ENCODE peak calls at places on chromosomes 5 and 9, in ten cellular contexts. I is tibial artery; W is sigmoid colon; G is HCT116; O is fibroblast of lung; T is brain microvascular endothelial cell; Z is CD8-positive, alpha-beta T cell; D is heart right ventricle; V is IMR-90; Y is PC-3. R is an unnamed sample.
A peak's percentile ranks its signal among the peaks of the same experiment; 100 is the strongest.

GRCh38 chr9:35422753-35423152 is 67.2 kb upstream of the RUSC2 start:
- DNase-seq in W (no peak), Y (no peak), D (no peak), V (no peak), O (no peak), G (no peak), Z (no peak), I (no peak), T (no peak), R (no peak)

GRCh38 chr5:149779071-149779470 is 49.0 kb downstream of the PPARGC1B start:
- DNase-seq in O (no peak), T (no peak), G (no peak), Z (no peak), V (no peak), D (no peak), I (no peak), Y (no peak), W (no peak), R (no peak)

GRCh38 chr9:83034587-83034986 is 28.4 kb downstream of the RASEF start:
- DNase-seq in I (no peak), V (peak; percentile 43), G (no peak), W (no peak), T (peak; percentile 28), O (no peak), Z (no peak), Y (peak; percentile 49), D (no peak), R (no peak)

GRCh38 chr5:24816206-24816605 is 171.4 kb upstream of the CDH10 start:
- DNase-seq in G (no peak), V (no peak), W (no peak), T (no peak), O (no peak), I (no peak), D (no peak), Z (no peak), Y (no peak), R (no peak)

GRCh38 chr5:158621381-158621780 is 478.3 kb downstream of the EBF1 start:
- DNase-seq in W (no peak), G (no peak), Y (no peak), V (no peak), O (no peak), T (no peak), Z (no peak), I (no peak), D (no peak), R (no peak)

GRCh38 chr9:5441043-5441442 is 3.3 kb upstream of the PLGRKT start:
- DNase-seq in D (no peak), T (peak; percentile 58), Z (no peak), V (peak; percentile 79), Y (peak; percentile 52), I (no peak), O (peak; percentile 76), G (no peak), W (no peak), R (no peak)

GRCh38 chr5:93246093-93246855 is 334.7 kb downstream of the NR2F1-AS1 start:
- DNase-seq in Y (no peak), O (peak; percentile 87), W (peak; percentile 63), T (no peak), V (peak; percentile 47), I (no peak), Z (no peak), D (no peak), G (no peak), R (peak; percentile 19)

GRCh38 chr9:136899196-136899595 is 12.9 kb downstream of the TRAF2 start:
- DNase-seq in D (no peak), Z (no peak), O (no peak), V (no peak), T (no peak), G (no peak), W (no peak), Y (no peak), I (no peak), R (peak; percentile 68)

GRCh38 chr5:178993236-178993765 is 1.8 kb downstream of the GRM6 start:
- DNase-seq in Z (no peak), G (no peak), T (no peak), I (no peak), Y (no peak), O (no peak), D (no peak), W (no peak), V (no peak), R (no peak)

GRCh38 chr9:113964740-113965095 is 88.6 kb downstream of the ZNF618 start:
- DNase-seq in O (no peak), T (no peak), V (no peak), W (no peak), Y (no peak), I (no peak), G (no peak), D (no peak), Z (no peak), R (no peak)

GRCh38 chr5:128213340-128213739 is 129.8 kb downstream of the SLC12A2 start:
- DNase-seq in I (no peak), O (peak; percentile 82), V (peak; percentile 77), G (peak; percentile 61), W (no peak), D (no peak), Y (peak; percentile 84), T (peak; percentile 65), Z (peak; percentile 22), R (peak; percentile 56)

GRCh38 chr5:66828551-66829421 is 232.6 kb downstream of the MAST4 start:
- DNase-seq in Y (peak; percentile 47), T (peak; percentile 83), O (peak; percentile 79), W (peak; percentile 80), D (peak; percentile 46), V (peak; percentile 71), Z (peak; percentile 55), I (peak; percentile 71), G (no peak), R (peak; percentile 41)

DNA sequence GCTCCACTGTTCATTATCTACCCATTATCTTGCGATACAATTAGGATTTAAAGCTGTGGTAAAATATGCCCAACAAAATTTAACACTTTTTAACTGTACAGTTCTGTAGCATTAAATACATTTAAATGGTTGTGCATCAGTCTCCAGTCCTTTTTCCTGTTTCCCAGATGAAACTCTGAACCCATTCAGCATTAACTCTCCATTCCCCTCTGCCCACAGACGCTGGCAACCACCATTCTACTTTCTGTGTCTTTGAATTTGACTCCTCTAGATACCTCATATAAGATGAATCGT is 2.9 kb upstream of the TRIM7 start:
- DNase-seq in G (no peak), W (no peak), D (no peak), I (no peak), V (no peak), T (no peak), O (no peak), Y (no peak), Z (no peak), R (no peak)
- H3K4me3 ChIP-seq in G (no peak overlapping the region), W (no peak overlapping the region), D (peak overlapping the region; percentile 90), I (peak overlapping the region; percentile 69), V (no peak overlapping the region), T (no peak overlapping the region), O (peak overlapping the region; percentile 78), Y (peak overlapping the region; percentile 85), Z (no peak overlapping the region), R (no peak overlapping the region)

GRCh38 chr9:33429256-33430080 is 17.9 kb downstream of the AQP3 start:
- DNase-seq in Z (no peak), O (no peak), W (no peak), T (no peak), G (no peak), V (no peak), I (no peak), D (no peak), Y (no peak), R (no peak)
- H3K27me3 ChIP-seq in Z (no peaks in the 10 kb centered on the region), O (no peaks in the 10 kb centered on the region), W (no peaks in the 10 kb centered on the region), T (no peaks in the 10 kb centered on the region), G (no peaks in the 10 kb centered on the region), V (peaks cover 5% of the 10 kb centered on the region), I (no peaks in the 10 kb centered on the region), D (no peaks in the 10 kb centered on the region), Y (no peaks in the 10 kb centered on the region), R (no peaks in the 10 kb centered on the region)

GRCh38 chr5:151051931-151052608 is 28.8 kb downstream of the TNIP1 start:
- DNase-seq in W (no peak), Z (no peak), O (no peak), I (no peak), D (no peak), T (no peak), V (no peak), Y (no peak), G (no peak), R (no peak)
- TF ChIP-seq CTCF in W (no peak), Z (no peak), O (no peak), I (no peak), D (no peak), T (no peak), V (no peak), Y (no peak), G (no peak), R (no peak)

GRCh38 chr5:138533973-138534941 is 8.8 kb downstream of the ETF1 start:
- DNase-seq in W (no peak), O (no peak), T (no peak), V (no peak), I (no peak), Z (no peak), D (no peak), Y (no peak), G (no peak), R (no peak)
- H3K4me3 ChIP-seq in W (no peak overlapping the region), O (no peak overlapping the region), T (no peak overlapping the region), V (no peak overlapping the region), I (no peak overlapping the region), Z (no peak overlapping the region), D (no peak overlapping the region), Y (no peak overlapping the region), G (no peak overlapping the region), R (no peak overlapping the region)

R was measured in colonic mucosa.